ENCODE peak calls at places on chromosomes 11 and 22, in ten cellular contexts. T is CD4-positive, alpha-beta memory T cell; L is CD4-positive, alpha-beta T cell; S is activated CD4-positive, CD25-positive, alpha-beta regulatory T cell treated with anti-CD3 and anti-CD28 coated beads, Interleukin-2, amount 50 U/mL, for 72 hours; J is CD8-positive, alpha-beta memory T cell; M is neural progenitor cell; F is T-helper 2 cell; R is cardiac fibroblast; H is activated naive CD8-positive, alpha-beta T cell treated with anti-CD3 and anti-CD28 coated beads for 36 hours; I is GM04503. K is an unnamed sample.

GRCh38 chr11:65132238-65132987 is 1.9 kb downstream of the SYVN1 start:
- DNase-seq in T (no peak), L (no peak), S (no peak), J (no peak), M (no peak), F (no peak), R (no peak), H (no peak), I (no peak), K (peak)

GRCh38 chr11:86061483-86061882 is 7.4 kb downstream of the PICALM start:
- DNase-seq in T (no peak), L (no peak), S (no peak), J (no peak), M (no peak), F (no peak), R (no peak), H (no peak), I (no peak), K (no peak)

GRCh38 chr11:515131-515530 is 8.1 kb upstream of the RNH1 start:
- DNase-seq in T (no peak), L (no peak), S (no peak), J (no peak), M (no peak), F (no peak), R (no peak), H (no peak), I (no peak), K (no peak)

GRCh38 chr22:34847072-34847471 is 218.9 kb upstream of the ISX start:
- DNase-seq in T (no peak), L (no peak), S (no peak), J (no peak), M (no peak), F (no peak), R (no peak), H (no peak), I (no peak), K (no peak)

GRCh38 chr22:25060522-25061071 is 108.1 kb downstream of the KIAA1671 start:
- DNase-seq in T (peak), L (no peak), S (no peak), J (peak), M (no peak), F (peak), R (no peak), H (peak), I (no peak), K (peak)

GRCh38 chr11:93532285-93532789 is 10.9 kb downstream of the SMCO4 start:
- DNase-seq in T (no peak), L (no peak), S (no peak), J (no peak), M (no peak), F (no peak), R (peak), H (no peak), I (no peak), K (no peak)

GRCh38 chr22:36659762-36660509 is 43.6 kb downstream of the CACNG2 start:
- DNase-seq in T (no peak), L (no peak), S (peak), J (no peak), M (no peak), F (no peak), R (peak), H (peak), I (peak), K (peak)

GRCh38 chr22:45008853-45009751 is 703 bp downstream of the PHF21B start:
- DNase-seq in T (no peak), L (no peak), S (no peak), J (no peak), M (peak), F (no peak), R (peak), H (peak), I (no peak), K (peak)

GRCh38 chr22:49052023-49052538 is 775.6 kb downstream of the BRD1 start:
- DNase-seq in T (no peak), L (peak), S (peak), J (peak), M (no peak), F (peak), R (no peak), H (peak), I (no peak), K (peak)

GRCh38 chr22:19629331-19629719 is 85.0 kb upstream of the SEPTIN5 start:
- DNase-seq in T (no peak), L (no peak), S (peak), J (no peak), M (no peak), F (no peak), R (no peak), H (no peak), I (no peak), K (no peak)

GRCh38 chr11:129289350-129290040 is 86.2 kb upstream of the BARX2 start:
- DNase-seq in T (no peak), L (no peak), S (no peak), J (no peak), M (no peak), F (no peak), R (no peak), H (no peak), I (no peak), K (no peak)

GRCh38 chr22:19674929-19675253 is 39.4 kb upstream of the SEPTIN5 start:
- DNase-seq in T (no peak), L (no peak), S (no peak), J (no peak), M (no peak), F (no peak), R (no peak), H (no peak), I (no peak), K (no peak)

GRCh38 chr22:35894937-35895708 is 133.5 kb downstream of the RBFOX2 start:
- DNase-seq in T (no peak), L (no peak), S (no peak), J (no peak), M (peak), F (no peak), R (peak), H (no peak), I (peak), K (no peak)

GRCh38 chr22:41821449-41822030 is 11.4 kb upstream of the SREBF2 start:
- DNase-seq in T (no peak), L (no peak), S (no peak), J (no peak), M (no peak), F (no peak), R (no peak), H (no peak), I (no peak), K (no peak)

GRCh38 chr11:79265756-79266322 is 175.0 kb downstream of the TENM4 start:
- DNase-seq in T (no peak), L (no peak), S (no peak), J (no peak), M (no peak), F (no peak), R (peak), H (no peak), I (no peak), K (no peak)

GRCh38 chr11:2205214-2205770 is 33.7 kb upstream of the TH start:
- DNase-seq in T (no peak), L (no peak), S (peak), J (no peak), M (no peak), F (no peak), R (no peak), H (no peak), I (no peak), K (no peak)

GRCh38 chr11:16001044-16001568 is 355.2 kb downstream of the SOX6 start:
- DNase-seq in T (no peak), L (no peak), S (no peak), J (no peak), M (no peak), F (no peak), R (no peak), H (no peak), I (no peak), K (no peak)

GRCh38 chr11:34143048-34143447 is 37.6 kb downstream of the NAT10 start:
- DNase-seq in T (no peak), L (no peak), S (no peak), J (no peak), M (no peak), F (no peak), R (no peak), H (no peak), I (no peak), K (no peak)

GRCh38 chr22:22023581-22024137 is 41.1 kb upstream of the TOP3B start:
- DNase-seq in T (no peak), L (no peak), S (no peak), J (no peak), M (no peak), F (no peak), R (no peak), H (no peak), I (no peak), K (no peak)

GRCh38 chr11:120182790-120183491 is 27.9 kb upstream of the OAF start:
- DNase-seq in T (no peak), L (no peak), S (peak), J (no peak), M (no peak), F (no peak), R (peak), H (no peak), I (no peak), K (no peak)

GRCh38 chr11:73961321-73961720 is 10.5 kb downstream of the DNAJB13 start:
- DNase-seq in T (no peak), L (no peak), S (no peak), J (no peak), M (no peak), F (no peak), R (peak), H (no peak), I (peak), K (no peak)

GRCh38 chr22:35746946-35747703 is 29.5 kb downstream of the APOL5 start:
- DNase-seq in T (no peak), L (no peak), S (no peak), J (no peak), M (no peak), F (no peak), R (peak), H (no peak), I (no peak), K (no peak)

GRCh38 chr11:63609536-63609935 is 4.7 kb downstream of the PLAAT3 start:
- DNase-seq in T (no peak), L (no peak), S (no peak), J (no peak), M (no peak), F (no peak), R (no peak), H (no peak), I (no peak), K (no peak)

GRCh38 chr11:46308632-46309419 is 31.4 kb downstream of the CREB3L1 start:
- DNase-seq in T (peak), L (peak), S (peak), J (peak), M (peak), F (peak), R (peak), H (peak), I (no peak), K (peak)

GRCh38 chr22:23527971-23528740 is 51.9 kb downstream of the IGLL1 start:
- DNase-seq in T (no peak), L (no peak), S (no peak), J (no peak), M (no peak), F (no peak), R (no peak), H (no peak), I (no peak), K (no peak)

GRCh38 chr11:110989734-110990133 is 255.8 kb upstream of the POU2AF2 start:
- DNase-seq in T (no peak), L (no peak), S (no peak), J (no peak), M (no peak), F (no peak), R (peak), H (no peak), I (no peak), K (no peak)

GRCh38 chr22:44667829-44668189 is 34.2 kb upstream of the PRR5 start:
- DNase-seq in T (peak), L (peak), S (peak), J (peak), M (no peak), F (peak), R (no peak), H (peak), I (no peak), K (peak)

GRCh38 chr11:114296190-114296978 is at the start of gene NNMT:
- DNase-seq in T (no peak), L (no peak), S (no peak), J (no peak), M (no peak), F (no peak), R (peak), H (no peak), I (peak), K (no peak)

GRCh38 chr11:7204778-7205177 is 46.9 kb upstream of the SYT9 start:
- DNase-seq in T (no peak), L (no peak), S (no peak), J (no peak), M (no peak), F (no peak), R (peak), H (no peak), I (no peak), K (no peak)

GRCh38 chr11:126359431-126360048 is 4.1 kb downstream of the ST3GAL4 start:
- DNase-seq in T (no peak), L (no peak), S (no peak), J (no peak), M (no peak), F (no peak), R (peak), H (no peak), I (no peak), K (no peak)

K was measured in stimulated activated naive CD8-positive, alpha-beta T cell treated with anti-CD3 and anti-CD28 coated beads, Interleukin-15, Interleukin-2, amounts not matched to agents 100 U/mL and 50 U/mL, for 24 hours.